ENCODE peak calls at places on chromosomes 5 and 9, in nine cellular contexts. X, J, I, G, Z, B, Y, P and S are unnamed samples.

GRCh38 chr9:79610019-79610760 is 38.4 kb downstream of the TLE4 start:
- DNase-seq in X (no peak), I (no peak), B (no peak), P (no peak), Z (peak; percentile 45), G (no peak), Y (no peak), J (no peak), S (no peak)

GRCh38 chr5:11477786-11478185 is 426.5 kb downstream of the CTNND2 start:
- DNase-seq in P (no peak), B (no peak), Y (no peak), Z (no peak), X (no peak), J (no peak), G (no peak), I (no peak), S (no peak)

GRCh38 chr9:101394687-101395086 is 3.7 kb downstream of the MRPL50 start:
- DNase-seq in J (no peak), I (no peak), Z (no peak), P (no peak), G (no peak), Y (no peak), X (no peak), B (no peak), S (no peak)

GRCh38 chr5:42514759-42515158 is 91.5 kb downstream of the GHR start:
- DNase-seq in J (peak; percentile 21), X (no peak), I (no peak), B (no peak), Z (no peak), Y (no peak), G (no peak), P (no peak), S (no peak)

GRCh38 chr5:13745508-13745907 is 199.0 kb downstream of the DNAH5 start:
- DNase-seq in X (no peak), P (no peak), J (no peak), Z (peak; percentile 86), Y (no peak), G (peak; percentile 7), I (no peak), B (no peak), S (peak; percentile 60)

GRCh38 chr5:135834639-135835529 is at the start of gene SLC25A48:
- DNase-seq in G (no peak), Z (no peak), Y (no peak), I (peak; percentile 74), P (no peak), X (peak; percentile 68), B (no peak), J (no peak), S (peak; percentile 84)

GRCh38 chr9:96417610-96418073 is 528 bp downstream of the ZNF367 start:
- DNase-seq in X (no peak), I (peak; percentile 25), P (peak; percentile 17), Z (no peak), G (peak; percentile 34), Y (peak; percentile 18), B (no peak), J (no peak), S (no peak)

GRCh38 chr9:120928720-120929389 is 2.3 kb upstream of the TRAF1 start:
- DNase-seq in X (peak; percentile 78), I (peak; percentile 66), J (peak; percentile 87), Z (no peak), G (no peak), Y (no peak), P (no peak), B (peak; percentile 80), S (peak; percentile 88)

GRCh38 chr5:172733179-172733973 is 37.6 kb downstream of the DUSP1 start:
- DNase-seq in X (no peak), P (no peak), Y (no peak), J (no peak), G (peak; percentile 82), B (no peak), Z (peak; percentile 97), I (no peak), S (peak; percentile 97)

GRCh38 chr5:180395540-180396274 is 42.6 kb upstream of the GFPT2 start:
- DNase-seq in Z (no peak), J (no peak), B (no peak), X (no peak), Y (no peak), P (no peak), I (no peak), G (no peak), S (no peak)

GRCh38 chr9:31137151-31137849 is 1247.1 kb upstream of the ACO1 start:
- DNase-seq in P (no peak), I (no peak), Y (no peak), G (peak; percentile 29), J (no peak), Z (peak; percentile 91), B (no peak), X (no peak), S (peak; percentile 73)

GRCh38 chr5:104088876-104089778 is 526.5 kb upstream of the NUDT12 start:
- DNase-seq in I (no peak), J (no peak), P (no peak), Y (no peak), G (peak; percentile 6), Z (peak; percentile 53), B (no peak), X (no peak), S (no peak)

GRCh38 chr5:78731884-78732283 is 83.3 kb upstream of the LHFPL2 start:
- DNase-seq in X (no peak), B (no peak), I (no peak), Z (no peak), G (no peak), P (no peak), J (no peak), Y (no peak), S (no peak)

GRCh38 chr9:3992924-3993323 is 306.9 kb downstream of the GLIS3 start:
- DNase-seq in J (no peak), G (no peak), Y (no peak), P (no peak), B (no peak), X (no peak), Z (no peak), I (no peak), S (no peak)

GRCh38 chr5:15715535-15715934 is 215.6 kb downstream of the FBXL7 start:
- DNase-seq in P (no peak), Y (no peak), B (no peak), X (no peak), I (no peak), J (no peak), Z (no peak), G (no peak), S (no peak)

GRCh38 chr9:137771580-137771979 is 106.0 kb upstream of the CACNA1B start:
- DNase-seq in J (no peak), I (no peak), Z (no peak), P (no peak), X (no peak), G (no peak), B (no peak), Y (no peak), S (no peak)

GRCh38 chr9:121645003-121645402 is 6.4 kb upstream of the DAB2IP start:
- DNase-seq in Z (no peak), I (no peak), J (peak; percentile 20), P (no peak), G (no peak), B (no peak), X (no peak), Y (no peak), S (no peak)

GRCh38 chr9:976258-976804 is at the start of gene DMRT3:
- DNase-seq in P (no peak), I (peak; percentile 36), B (no peak), Z (no peak), G (no peak), X (no peak), Y (no peak), J (no peak), S (no peak)

GRCh38 chr5:10300246-10300645 is 7.5 kb downstream of the CMBL start:
- DNase-seq in I (no peak), X (no peak), Y (no peak), Z (no peak), B (no peak), P (no peak), G (no peak), J (no peak), S (no peak)

GRCh38 chr5:57441557-57441956 is 41.1 kb downstream of the ACTBL2 start:
- DNase-seq in X (no peak), Z (peak; percentile 93), Y (no peak), P (no peak), B (no peak), I (no peak), G (peak; percentile 40), J (no peak), S (peak; percentile 75)